ENCODE peak calls at places on chromosomes 11 and 22, in ten cellular contexts. L is stomach, T is transverse colon, R is suprapubic skin, Q is upper lobe of left lung, V is HepG2, I is SK-N-SH, N is K562, Y is sigmoid colon, U is H1. S is an unnamed sample.

GRCh38 chr22:45709866-45710265 is 38.2 kb downstream of the ATXN10 start:
- DNase-seq in L (no peak), T (no peak), R (no peak), Q (no peak), V (no peak), I (no peak), N (no peak), Y (no peak), U (no peak), S (no peak)

GRCh38 chr11:606245-606644 is 9.5 kb downstream of the IRF7 start:
- DNase-seq in L (peak; percentile 80), T (no peak), R (no peak), Q (peak; percentile 79), V (no peak), I (peak; percentile 92), N (no peak), Y (peak; percentile 86), U (no peak), S (no peak)

GRCh38 chr11:13663631-13664071 is 4.8 kb upstream of the FAR1 start:
- DNase-seq in L (no peak), T (peak; percentile 29), R (no peak), Q (no peak), V (no peak), I (no peak), N (no peak), Y (no peak), U (no peak), S (no peak)

GRCh38 chr22:43346521-43346929 is 3.4 kb upstream of the SCUBE1 start:
- DNase-seq in L (peak; percentile 66), T (peak; percentile 61), R (peak; percentile 84), Q (peak; percentile 58), V (peak; percentile 30), I (peak; percentile 73), N (peak; percentile 59), Y (peak; percentile 75), U (peak; percentile 87), S (no peak)

GRCh38 chr11:6646040-6646439 is 9.6 kb downstream of the DCHS1 start:
- DNase-seq in L (no peak), T (no peak), R (no peak), Q (no peak), V (no peak), I (no peak), N (peak; percentile 51), Y (peak; percentile 82), U (no peak), S (no peak)

GRCh38 chr11:105929381-105929955 is 92.6 kb downstream of the MSANTD4 start:
- DNase-seq in L (no peak), T (no peak), R (no peak), Q (no peak), V (no peak), I (no peak), N (no peak), Y (no peak), U (no peak), S (no peak)

GRCh38 chr22:29309332-29310064 is 3.0 kb downstream of the GAS2L1 start:
- DNase-seq in L (peak; percentile 80), T (peak; percentile 50), R (no peak), Q (peak; percentile 52), V (no peak), I (peak; percentile 66), N (no peak), Y (peak; percentile 71), U (no peak), S (no peak)

GRCh38 chr22:20249797-20250354 is 18.2 kb downstream of the RTN4R start:
- DNase-seq in L (no peak), T (no peak), R (no peak), Q (no peak), V (no peak), I (no peak), N (no peak), Y (peak; percentile 78), U (no peak), S (no peak)

GRCh38 chr11:125376117-125376516 is 119.9 kb downstream of the FEZ1 start:
- DNase-seq in L (peak; percentile 27), T (no peak), R (no peak), Q (peak; percentile 46), V (no peak), I (no peak), N (peak; percentile 8), Y (peak; percentile 67), U (no peak), S (peak; percentile 95)

GRCh38 chr22:30821381-30821780 is 126.7 kb downstream of the OSBP2 start:
- DNase-seq in L (no peak), T (no peak), R (peak; percentile 20), Q (no peak), V (no peak), I (no peak), N (no peak), Y (no peak), U (no peak), S (no peak)

GRCh38 chr11:40816976-40817375 is 642.5 kb downstream of the LRRC4C start:
- DNase-seq in L (no peak), T (no peak), R (no peak), Q (no peak), V (no peak), I (no peak), N (no peak), Y (no peak), U (no peak), S (no peak)

GRCh38 chr22:31695423-31695822 is 33.4 kb upstream of the PISD start:
- DNase-seq in L (no peak), T (no peak), R (no peak), Q (no peak), V (no peak), I (no peak), N (no peak), Y (no peak), U (no peak), S (no peak)

GRCh38 chr11:77725433-77725832 is 87.8 kb upstream of the CLNS1A start:
- DNase-seq in L (no peak), T (no peak), R (no peak), Q (no peak), V (no peak), I (no peak), N (no peak), Y (no peak), U (no peak), S (no peak)

GRCh38 chr11:111531687-111532364 is 8.7 kb upstream of the LAYN start:
- DNase-seq in L (no peak), T (no peak), R (no peak), Q (no peak), V (no peak), I (no peak), N (no peak), Y (no peak), U (no peak), S (no peak)

GRCh38 chr11:61025819-61026120 is 54.3 kb downstream of the CD6 start:
- DNase-seq in L (no peak), T (no peak), R (no peak), Q (no peak), V (no peak), I (no peak), N (no peak), Y (no peak), U (no peak), S (no peak)

GRCh38 chr11:10807629-10808552 is 835 bp downstream of the EIF4G2 start:
- DNase-seq in L (peak; percentile 58), T (peak; percentile 61), R (peak; percentile 85), Q (peak; percentile 69), V (peak; percentile 32), I (peak; percentile 58), N (peak; percentile 53), Y (peak; percentile 85), U (peak; percentile 56), S (no peak)

GRCh38 chr11:2207212-2207611 is 35.6 kb upstream of the TH start:
- DNase-seq in L (peak; percentile 20), T (no peak), R (peak; percentile 50), Q (peak; percentile 17), V (no peak), I (no peak), N (no peak), Y (peak; percentile 13), U (peak; percentile 22), S (no peak)
- TF ChIP-seq EP300 in L (no peak), T (no peak), R (no peak), Q (no peak), V (no peak), I (no peak), N (no peak), Y (no peak), U (no peak), S (no peak)

DNA sequence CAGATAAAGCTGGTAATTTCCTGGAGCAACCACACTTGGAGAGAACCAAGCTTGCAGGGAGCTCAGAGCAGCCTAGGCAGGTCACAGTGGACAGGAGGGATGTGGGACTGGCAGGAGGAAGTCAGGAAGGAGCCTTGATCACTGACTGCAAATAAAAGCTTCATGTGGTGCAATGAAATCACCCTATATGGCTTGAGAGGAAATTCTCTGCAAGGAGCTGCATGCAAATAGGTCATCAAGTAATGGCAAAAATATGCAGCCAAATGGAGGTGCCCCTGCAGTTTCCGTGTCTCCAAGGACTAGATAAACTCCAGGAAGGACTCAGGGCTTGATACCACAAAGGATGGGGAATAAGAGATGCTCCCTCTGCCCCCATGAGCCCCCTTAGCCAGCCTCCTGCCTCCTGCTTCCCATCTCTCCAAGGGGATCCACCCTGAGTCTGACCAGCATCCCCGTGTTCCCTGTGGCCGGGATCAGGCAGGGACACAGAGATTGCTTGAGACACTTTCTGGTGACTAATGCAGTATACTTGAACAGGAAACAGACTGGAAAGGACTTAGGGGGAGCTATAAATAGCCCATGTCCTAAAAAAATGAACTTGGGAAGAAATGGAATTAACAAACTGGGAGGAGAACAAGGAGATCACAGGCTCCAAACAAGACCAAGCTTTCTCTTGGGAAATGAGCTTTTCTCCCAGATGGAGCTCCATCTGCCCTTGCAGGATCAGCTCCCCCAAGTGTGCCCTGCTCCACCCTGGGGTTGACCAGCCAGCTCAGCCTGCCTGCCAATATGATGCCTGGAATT is 23.9 kb upstream of the MICAL2 start:
- DNase-seq in L (peak; percentile 57), T (peak; percentile 64), R (peak; percentile 85), Q (peak; percentile 73), V (peak; percentile 37), I (no peak), N (no peak), Y (peak; percentile 90), U (no peak), S (no peak)
- H3K27ac ChIP-seq in L (peak overlapping the region; percentile 89), T (peak overlapping the region; percentile 92), R (peak overlapping the region; percentile 94), Q (peak overlapping the region; percentile 85), V (peak overlapping the region; percentile 17), I (peak overlapping the region; percentile 100), N (no peak overlapping the region), Y (peak overlapping the region; percentile 78), U (no peak overlapping the region), S (peak overlapping the region; percentile 91)

GRCh38 chr11:4580124-4580523 is 1.4 kb upstream of the OR52I2 start:
- DNase-seq in L (no peak), T (no peak), R (no peak), Q (no peak), V (no peak), I (no peak), N (no peak), Y (no peak), U (no peak), S (no peak)
- TF ChIP-seq POLR2AphosphoS5 in L (no peak), T (no peak), R (no peak), Q (no peak), V (no peak), I (no peak), N (no peak), Y (no peak), U (no peak), S (no peak)

DNA sequence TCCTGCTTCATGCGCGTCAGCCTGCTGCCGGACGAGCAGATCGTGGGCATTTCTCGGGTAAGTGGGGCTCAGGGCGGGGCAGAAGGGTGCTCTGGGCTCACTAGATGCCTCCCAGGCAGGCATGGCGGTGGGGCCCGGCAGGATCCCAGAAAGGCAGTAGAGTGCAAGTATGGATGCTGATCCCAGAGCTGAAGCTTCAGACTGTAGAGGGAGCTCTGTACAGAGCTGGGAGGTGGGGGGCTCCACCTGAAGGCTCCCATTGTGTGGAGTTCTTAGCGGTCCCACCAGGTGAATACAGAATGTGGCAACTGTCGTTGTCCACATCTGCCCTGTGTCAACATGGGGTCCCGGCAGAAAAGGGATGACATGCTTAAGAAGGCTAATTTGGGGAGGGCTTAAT is 16.5 kb upstream of the RHOD start:
- DNase-seq in L (no peak), T (no peak), R (no peak), Q (no peak), V (no peak), I (no peak), N (no peak), Y (no peak), U (no peak), S (no peak)
- TF ChIP-seq EP300 in L (no peak), T (no peak), R (no peak), Q (no peak), V (no peak), I (no peak), N (no peak), Y (no peak), U (no peak), S (no peak)

S was measured in esophagus muscularis mucosa.